ENCODE peak calls at places on chromosomes 13 and 19, in ten cellular contexts. J, N, C, K, V, O, A, S, E and P are unnamed samples.

GRCh38 chr19:32619051-32619685 is 38.2 kb downstream of the PDCD5 start:
- ATAC-seq in O (no peak), N (no peak), C (no peak), S (no peak), A (no peak), V (no peak), K (no peak), J (no peak), E (no peak), P (no peak)

GRCh38 chr13:20803180-20803965 is 29.6 kb upstream of the EEF1AKMT1 start:
- ATAC-seq in S (no peak), A (peak; percentile 56), K (peak; percentile 36), C (no peak), E (no peak), V (no peak), O (no peak), J (no peak), N (no peak), P (peak; percentile 93)

GRCh38 chr19:44683434-44684210 is 12.3 kb downstream of the CEACAM19 start:
- ATAC-seq in O (no peak), V (no peak), J (no peak), C (no peak), K (no peak), E (peak; percentile 8), N (no peak), S (no peak), A (no peak), P (no peak)

GRCh38 chr13:30224732-30225131 is 82.6 kb downstream of the KATNAL1 start:
- ATAC-seq in J (no peak), V (no peak), S (no peak), A (peak; percentile 86), C (no peak), E (peak; percentile 62), O (no peak), K (peak; percentile 96), N (no peak), P (peak; percentile 95)

GRCh38 chr19:18393836-18394235 is 3.6 kb downstream of the LRRC25 start:
- ATAC-seq in K (no peak), E (no peak), C (peak; percentile 18), V (peak; percentile 5), J (no peak), S (no peak), N (no peak), O (no peak), A (no peak), P (no peak)

GRCh38 chr19:16903347-16903746 is 14.5 kb downstream of the F2RL3 start:
- ATAC-seq in E (no peak), J (no peak), K (no peak), N (no peak), V (no peak), C (no peak), S (no peak), O (no peak), A (no peak), P (no peak)

GRCh38 chr13:28267495-28267894 is 129.2 kb downstream of the PAN3 start:
- ATAC-seq in V (no peak), S (no peak), J (no peak), K (no peak), O (no peak), A (no peak), E (no peak), N (no peak), C (no peak), P (peak; percentile 41)

GRCh38 chr19:1691589-1692290 is 39.3 kb upstream of the TCF3 start:
- ATAC-seq in A (no peak), J (no peak), C (no peak), S (peak; percentile 58), K (no peak), E (peak; percentile 19), O (no peak), N (no peak), V (no peak), P (no peak)

GRCh38 chr13:98888890-98889279 is 89.0 kb downstream of the DOCK9 start:
- ATAC-seq in V (no peak), S (no peak), J (no peak), C (no peak), O (no peak), E (no peak), A (no peak), N (no peak), K (no peak), P (no peak)

GRCh38 chr13:67228909-67229308 is 1.2 kb downstream of the PCDH9 start:
- ATAC-seq in A (no peak), J (no peak), C (no peak), N (no peak), S (no peak), O (no peak), E (no peak), V (no peak), K (no peak), P (no peak)

GRCh38 chr19:3470500-3471128 is 9.7 kb downstream of the SMIM24 start:
- ATAC-seq in V (no peak), S (no peak), N (no peak), J (no peak), K (no peak), C (no peak), A (no peak), E (peak; percentile 23), O (no peak), P (no peak)

GRCh38 chr13:103218253-103218652 is 152.0 kb upstream of the SLC10A2 start:
- ATAC-seq in J (no peak), E (no peak), O (no peak), C (no peak), A (no peak), S (no peak), V (no peak), K (no peak), N (no peak), P (no peak)

GRCh38 chr19:33274663-33275558 is 27.4 kb downstream of the CEBPA start:
- ATAC-seq in C (no peak), V (no peak), E (no peak), K (no peak), J (no peak), O (no peak), S (peak; percentile 38), N (no peak), A (no peak), P (no peak)

GRCh38 chr13:51715613-51716012 is 88.3 kb downstream of the DHRS12 start:
- ATAC-seq in E (no peak), N (no peak), O (no peak), A (peak; percentile 53), J (no peak), V (no peak), C (no peak), K (peak; percentile 75), S (no peak), P (peak; percentile 69)

GRCh38 chr13:106496072-106496997 is 39.1 kb downstream of the EFNB2 start:
- ATAC-seq in A (no peak), K (no peak), V (no peak), J (no peak), S (no peak), C (peak; percentile 48), N (no peak), O (no peak), E (no peak), P (no peak)

GRCh38 chr13:90954605-90955004 is 392.9 kb upstream of the MIR17HG start:
- ATAC-seq in S (no peak), N (no peak), A (no peak), C (no peak), J (no peak), V (no peak), K (no peak), O (no peak), E (no peak), P (no peak)

GRCh38 chr13:20441879-20442278 is 83.8 kb downstream of the CRYL1 start:
- ATAC-seq in J (no peak), K (peak; percentile 80), E (no peak), N (no peak), S (no peak), A (peak; percentile 53), V (peak; percentile 53), C (no peak), O (no peak), P (peak; percentile 61)

GRCh38 chr13:75798353-75799245 is 162.5 kb downstream of the LMO7 start:
- ATAC-seq in N (peak; percentile 39), A (peak; percentile 58), E (no peak), S (no peak), V (no peak), K (peak; percentile 81), J (no peak), O (no peak), C (no peak), P (peak; percentile 84)

GRCh38 chr13:33617055-33617454 is 200.9 kb upstream of the RFC3 start:
- ATAC-seq in A (no peak), E (no peak), S (no peak), O (no peak), J (no peak), V (no peak), N (no peak), K (no peak), C (no peak), P (peak; percentile 20)

GRCh38 chr19:51065221-51065960 is 499 bp upstream of the KLK13 start:
- ATAC-seq in N (no peak), A (no peak), O (no peak), C (peak; percentile 22), J (no peak), K (no peak), E (peak; percentile 26), V (peak; percentile 22), S (no peak), P (no peak)

GRCh38 chr13:77696863-77697207 is 652 bp upstream of the SLAIN1 start:
- ATAC-seq in E (no peak), O (peak; percentile 4), V (peak; percentile 46), N (no peak), S (peak; percentile 11), K (peak; percentile 5), J (no peak), C (peak; percentile 39), A (peak; percentile 5), P (no peak)

GRCh38 chr19:34482380-34483250 is 1.1 kb downstream of the WTIP start:
- ATAC-seq in O (peak; percentile 22), N (no peak), K (peak; percentile 28), C (peak; percentile 11), V (peak; percentile 23), A (peak; percentile 17), E (peak; percentile 25), S (no peak), J (no peak), P (no peak)

GRCh38 chr19:46714523-46715106 is 2.3 kb downstream of the PRKD2 start:
- ATAC-seq in N (peak; percentile 47), V (no peak), S (peak; percentile 38), O (peak; percentile 46), A (peak; percentile 45), K (peak; percentile 40), J (peak; percentile 67), E (no peak), C (peak; percentile 1), P (peak; percentile 31)

GRCh38 chr13:43848250-43848649 is 31.3 kb downstream of the CCDC122 start:
- ATAC-seq in E (no peak), V (no peak), S (no peak), J (no peak), A (no peak), C (no peak), K (no peak), N (no peak), O (no peak), P (no peak)